ENCODE peak calls at places on chromosome 16, in four cellular contexts. L is upper lobe of left lung, D is stomach, Z is spleen. M is an unnamed sample.

GRCh38 chr16:67283826-67284555 is 4.7 kb downstream of the PLEKHG4 start:
- DNase-seq in D (no peak), L (no peak), Z (peak), M (no peak)

GRCh38 chr16:70151941-70152509 is 21.6 kb upstream of the CLEC18C start:
- DNase-seq in Z (peak), L (no peak), D (no peak), M (no peak)

GRCh38 chr16:74100405-74101316 is 196.0 kb upstream of the PSMD7 start:
- DNase-seq in L (no peak), D (no peak), Z (no peak), M (no peak)

GRCh38 chr16:27767081-27767480 is 217.1 kb downstream of the KATNIP start:
- DNase-seq in L (no peak), Z (peak), D (no peak), M (no peak)

GRCh38 chr16:50469744-50470301 is 78.4 kb upstream of the NKD1 start:
- DNase-seq in D (no peak), L (no peak), Z (no peak), M (no peak)

GRCh38 chr16:21598676-21599157 is 660 bp upstream of the METTL9 start:
- DNase-seq in D (no peak), L (no peak), Z (no peak), M (no peak)

GRCh38 chr16:84368327-84368996 is at the start of gene ATP2C2:
- DNase-seq in Z (peak), L (peak), D (peak), M (no peak)

GRCh38 chr16:14151256-14152030 is 80.3 kb downstream of the MRTFB start:
- DNase-seq in D (no peak), L (no peak), Z (no peak), M (no peak)

GRCh38 chr16:11326737-11327276 is 18.5 kb upstream of the RMI2 start:
- DNase-seq in Z (no peak), L (no peak), D (no peak), M (no peak)

GRCh38 chr16:19338335-19338734 is 52.8 kb downstream of the CLEC19A start:
- DNase-seq in D (no peak), Z (no peak), L (no peak), M (no peak)

GRCh38 chr16:14186007-14186953 is 115.2 kb downstream of the MRTFB start:
- DNase-seq in Z (no peak), L (no peak), D (no peak), M (no peak)

GRCh38 chr16:12674096-12674495 is 129.6 kb downstream of the CPPED1 start:
- DNase-seq in Z (no peak), L (no peak), D (no peak), M (no peak)

GRCh38 chr16:27251561-27252205 is 16.9 kb downstream of the NSMCE1 start:
- DNase-seq in Z (no peak), L (no peak), D (no peak), M (no peak)

GRCh38 chr16:1220841-1221627 is 4.0 kb downstream of the TPSG1 start:
- DNase-seq in L (no peak), D (no peak), Z (no peak), M (no peak)

GRCh38 chr16:17277981-17278381 is 192.8 kb downstream of the XYLT1 start:
- DNase-seq in D (peak), Z (no peak), L (peak), M (no peak)

GRCh38 chr16:10240854-10241613 is 58.8 kb upstream of the GRIN2A start:
- DNase-seq in D (no peak), Z (no peak), L (no peak), M (no peak)

GRCh38 chr16:81582655-81583441 is 138.2 kb downstream of the CMIP start:
- DNase-seq in D (no peak), L (no peak), Z (no peak), M (no peak)

GRCh38 chr16:19163215-19163614 is 4.8 kb upstream of the SYT17 start:
- DNase-seq in D (no peak), Z (no peak), L (no peak), M (no peak)

GRCh38 chr16:3235856-3236669 is 1.1 kb upstream of the ZNF200 start:
- DNase-seq in D (peak), Z (peak), L (peak), M (no peak)

GRCh38 chr16:2151188-2152091 is 3.0 kb downstream of the RAB26 start:
- DNase-seq in L (no peak), D (no peak), Z (peak), M (no peak)

GRCh38 chr16:85004587-85005205 is 6.6 kb downstream of the ZDHHC7 start:
- DNase-seq in L (peak), D (peak), Z (no peak), M (no peak)

GRCh38 chr16:29678691-29679267 is at the start of gene QPRT:
- DNase-seq in Z (no peak), D (no peak), L (no peak), M (peak)
- TF ChIP-seq POLR2AphosphoS5 in Z (no peak), D (no peak), L (no peak), M (no peak)

DNA sequence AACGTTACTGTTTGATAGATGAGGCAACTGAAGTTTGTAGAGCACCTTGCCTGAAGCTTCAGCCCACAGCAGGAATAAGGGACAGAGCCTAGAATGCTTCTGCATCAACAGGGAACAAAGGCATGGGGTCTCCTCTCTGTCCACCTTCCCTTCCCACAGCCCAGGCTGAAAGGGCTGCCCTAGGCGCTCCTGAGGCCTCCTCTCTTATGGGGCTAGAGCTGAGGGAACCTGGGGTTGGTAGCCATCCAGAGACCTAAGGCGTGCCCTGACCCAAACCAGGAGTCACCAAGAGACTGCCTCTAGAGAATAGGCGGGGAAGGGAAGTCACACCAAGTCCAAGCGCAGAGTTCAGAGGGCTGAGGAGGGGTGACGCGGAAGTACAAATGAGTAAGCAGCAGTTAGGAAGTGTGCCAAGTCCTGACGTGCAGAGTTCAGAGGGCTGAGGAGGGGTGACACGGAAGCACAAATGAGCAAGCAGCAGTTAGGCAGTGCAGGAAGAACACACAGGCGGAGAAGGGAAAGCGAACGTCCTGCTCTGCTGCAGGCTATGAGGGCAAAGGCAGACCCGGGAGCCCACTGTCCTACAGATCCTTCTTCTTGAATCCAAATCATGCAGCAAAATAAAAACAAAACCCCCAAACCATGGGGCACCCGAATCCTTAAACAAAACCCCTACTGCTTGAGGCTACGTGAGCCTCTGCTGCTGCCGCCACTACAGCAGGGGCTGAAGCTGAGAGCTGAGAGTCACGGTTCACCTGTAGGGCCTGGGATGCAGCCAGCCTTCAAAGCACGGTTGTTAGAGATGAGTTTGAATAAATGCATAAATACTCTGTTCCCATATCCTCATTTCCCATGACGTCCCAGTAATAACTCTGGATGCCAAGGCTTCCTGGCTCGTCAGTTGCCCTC is 2.7 kb upstream of the SPG7 start:
- DNase-seq in D (peak), Z (peak), L (peak), M (peak)
- TF ChIP-seq POLR2AphosphoS5 in D (peak), Z (peak), L (peak), M (peak)

GRCh38 chr16:30092373-30093010 is 768 bp upstream of the TBX6 start:
- DNase-seq in D (peak), L (peak), Z (peak), M (peak)
- TF ChIP-seq POLR2AphosphoS5 in D (peak), L (peak), Z (peak), M (no peak)

DNA sequence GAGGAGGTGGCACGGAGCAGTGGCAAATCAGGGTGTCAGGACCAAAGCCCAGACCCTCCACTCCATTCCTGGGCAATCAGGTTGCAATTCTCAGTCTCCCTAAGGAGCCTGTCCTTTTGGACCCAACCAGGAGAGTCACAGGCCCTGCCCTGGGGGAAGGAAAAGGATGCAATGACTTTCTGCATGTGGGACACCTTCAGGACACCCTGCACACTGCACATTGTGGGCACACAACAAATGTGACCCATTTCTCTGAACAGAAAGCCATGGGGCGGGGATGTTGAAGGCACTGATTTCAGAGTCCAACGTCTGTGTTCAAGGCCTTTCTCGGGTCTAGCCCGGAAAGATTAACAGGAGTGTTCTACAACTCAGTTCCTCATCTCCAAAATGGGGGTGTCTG is 286.2 kb upstream of the FOXF1 start:
- DNase-seq in Z (peak), D (peak), L (peak), M (no peak)
- TF ChIP-seq POLR2AphosphoS5 in Z (no peak), D (no peak), L (no peak), M (no peak)